ENCODE peak calls at places on chromosomes 13 and 19, in ten cellular contexts. One of them, this sample, is unnamed.

GRCh38 chr19:58399903-58400637 is 4.6 kb downstream of the RNF225 start:
- DNase-seq in left ventricle myocardium inferior: no peak
- DNase-seq in Calu3: no peak
- DNase-seq in stimulated activated CD8-positive, alpha-beta memory T cell treated with anti-CD3 and anti-CD28 coated beads, Interleukin-7, amount 100 ng/mL, for 1 hour: no peak
- DNase-seq in NCI-H187 treated with DMSO at 0.1 percent for 48 hours: no peak
- DNase-seq in nephron progenitor cell: no peak
- DNase-seq in NCI-H460: no peak
- DNase-seq in left ventricle myocardium superior: no peak
- DNase-seq in ovary: no peak
- DNase-seq in GM23248: peak
- DNase-seq in this sample: no peak

GRCh38 chr19:50496189-50497029 is 14.6 kb downstream of the JOSD2 start:
- DNase-seq in left ventricle myocardium inferior: peak
- DNase-seq in Calu3: peak
- DNase-seq in stimulated activated CD8-positive, alpha-beta memory T cell treated with anti-CD3 and anti-CD28 coated beads, Interleukin-7, amount 100 ng/mL, for 1 hour: no peak
- DNase-seq in NCI-H187 treated with DMSO at 0.1 percent for 48 hours: no peak
- DNase-seq in nephron progenitor cell: peak
- DNase-seq in NCI-H460: no peak
- DNase-seq in left ventricle myocardium superior: peak
- DNase-seq in ovary: no peak
- DNase-seq in GM23248: no peak
- DNase-seq in this sample: no peak

GRCh38 chr13:29883941-29884518 is 33.6 kb upstream of the UBL3 start:
- DNase-seq in left ventricle myocardium inferior: no peak
- DNase-seq in Calu3: no peak
- DNase-seq in stimulated activated CD8-positive, alpha-beta memory T cell treated with anti-CD3 and anti-CD28 coated beads, Interleukin-7, amount 100 ng/mL, for 1 hour: no peak
- DNase-seq in NCI-H187 treated with DMSO at 0.1 percent for 48 hours: no peak
- DNase-seq in nephron progenitor cell: no peak
- DNase-seq in NCI-H460: no peak
- DNase-seq in left ventricle myocardium superior: no peak
- DNase-seq in ovary: peak
- DNase-seq in GM23248: no peak
- DNase-seq in this sample: no peak

GRCh38 chr13:31477961-31478360 is 261.4 kb upstream of the RXFP2 start:
- DNase-seq in left ventricle myocardium inferior: no peak
- DNase-seq in Calu3: no peak
- DNase-seq in stimulated activated CD8-positive, alpha-beta memory T cell treated with anti-CD3 and anti-CD28 coated beads, Interleukin-7, amount 100 ng/mL, for 1 hour: no peak
- DNase-seq in NCI-H187 treated with DMSO at 0.1 percent for 48 hours: no peak
- DNase-seq in nephron progenitor cell: no peak
- DNase-seq in NCI-H460: no peak
- DNase-seq in left ventricle myocardium superior: no peak
- DNase-seq in ovary: no peak
- DNase-seq in GM23248: peak
- DNase-seq in this sample: no peak

GRCh38 chr19:13583114-13583513 is 76.8 kb upstream of the CACNA1A start:
- DNase-seq in left ventricle myocardium inferior: no peak
- DNase-seq in Calu3: no peak
- DNase-seq in stimulated activated CD8-positive, alpha-beta memory T cell treated with anti-CD3 and anti-CD28 coated beads, Interleukin-7, amount 100 ng/mL, for 1 hour: no peak
- DNase-seq in NCI-H187 treated with DMSO at 0.1 percent for 48 hours: no peak
- DNase-seq in nephron progenitor cell: no peak
- DNase-seq in NCI-H460: no peak
- DNase-seq in left ventricle myocardium superior: no peak
- DNase-seq in ovary: no peak
- DNase-seq in GM23248: no peak
- DNase-seq in this sample: peak

GRCh38 chr19:51372649-51373504 is at the start of gene NKG7:
- DNase-seq in left ventricle myocardium inferior: no peak
- DNase-seq in Calu3: no peak
- DNase-seq in stimulated activated CD8-positive, alpha-beta memory T cell treated with anti-CD3 and anti-CD28 coated beads, Interleukin-7, amount 100 ng/mL, for 1 hour: peak
- DNase-seq in NCI-H187 treated with DMSO at 0.1 percent for 48 hours: no peak
- DNase-seq in nephron progenitor cell: no peak
- DNase-seq in NCI-H460: no peak
- DNase-seq in left ventricle myocardium superior: no peak
- DNase-seq in ovary: no peak
- DNase-seq in GM23248: no peak
- DNase-seq in this sample: no peak

GRCh38 chr13:42762917-42763316 is 18.5 kb upstream of the FAM216B start:
- DNase-seq in left ventricle myocardium inferior: no peak
- DNase-seq in Calu3: no peak
- DNase-seq in stimulated activated CD8-positive, alpha-beta memory T cell treated with anti-CD3 and anti-CD28 coated beads, Interleukin-7, amount 100 ng/mL, for 1 hour: no peak
- DNase-seq in NCI-H187 treated with DMSO at 0.1 percent for 48 hours: no peak
- DNase-seq in nephron progenitor cell: no peak
- DNase-seq in NCI-H460: peak
- DNase-seq in left ventricle myocardium superior: no peak
- DNase-seq in ovary: no peak
- DNase-seq in GM23248: peak
- DNase-seq in this sample: peak

GRCh38 chr19:10654610-10655456 is 687 bp downstream of the ILF3 start:
- DNase-seq in left ventricle myocardium inferior: peak
- DNase-seq in Calu3: peak
- DNase-seq in stimulated activated CD8-positive, alpha-beta memory T cell treated with anti-CD3 and anti-CD28 coated beads, Interleukin-7, amount 100 ng/mL, for 1 hour: no peak
- DNase-seq in NCI-H187 treated with DMSO at 0.1 percent for 48 hours: no peak
- DNase-seq in nephron progenitor cell: peak
- DNase-seq in NCI-H460: peak
- DNase-seq in left ventricle myocardium superior: peak
- DNase-seq in ovary: peak
- DNase-seq in GM23248: peak
- DNase-seq in this sample: peak

GRCh38 chr19:54232552-54232934 is 9.7 kb upstream of the LILRB3 start:
- DNase-seq in left ventricle myocardium inferior: no peak
- DNase-seq in Calu3: no peak
- DNase-seq in stimulated activated CD8-positive, alpha-beta memory T cell treated with anti-CD3 and anti-CD28 coated beads, Interleukin-7, amount 100 ng/mL, for 1 hour: no peak
- DNase-seq in NCI-H187 treated with DMSO at 0.1 percent for 48 hours: no peak
- DNase-seq in nephron progenitor cell: no peak
- DNase-seq in NCI-H460: no peak
- DNase-seq in left ventricle myocardium superior: no peak
- DNase-seq in ovary: no peak
- DNase-seq in GM23248: no peak
- DNase-seq in this sample: no peak

GRCh38 chr13:79282976-79283375 is 123.1 kb downstream of the RBM26 start:
- DNase-seq in left ventricle myocardium inferior: no peak
- DNase-seq in Calu3: no peak
- DNase-seq in stimulated activated CD8-positive, alpha-beta memory T cell treated with anti-CD3 and anti-CD28 coated beads, Interleukin-7, amount 100 ng/mL, for 1 hour: no peak
- DNase-seq in NCI-H187 treated with DMSO at 0.1 percent for 48 hours: no peak
- DNase-seq in nephron progenitor cell: no peak
- DNase-seq in NCI-H460: no peak
- DNase-seq in left ventricle myocardium superior: no peak
- DNase-seq in ovary: no peak
- DNase-seq in GM23248: no peak
- DNase-seq in this sample: no peak

GRCh38 chr13:23288995-23289394 is 108.2 kb downstream of the SGCG start:
- DNase-seq in left ventricle myocardium inferior: no peak
- DNase-seq in Calu3: no peak
- DNase-seq in stimulated activated CD8-positive, alpha-beta memory T cell treated with anti-CD3 and anti-CD28 coated beads, Interleukin-7, amount 100 ng/mL, for 1 hour: no peak
- DNase-seq in NCI-H187 treated with DMSO at 0.1 percent for 48 hours: no peak
- DNase-seq in nephron progenitor cell: no peak
- DNase-seq in NCI-H460: no peak
- DNase-seq in left ventricle myocardium superior: peak
- DNase-seq in ovary: no peak
- DNase-seq in GM23248: peak
- DNase-seq in this sample: no peak

GRCh38 chr13:50720856-50721663 is 122.4 kb downstream of the DLEU7 start:
- DNase-seq in left ventricle myocardium inferior: no peak
- DNase-seq in Calu3: no peak
- DNase-seq in stimulated activated CD8-positive, alpha-beta memory T cell treated with anti-CD3 and anti-CD28 coated beads, Interleukin-7, amount 100 ng/mL, for 1 hour: no peak
- DNase-seq in NCI-H187 treated with DMSO at 0.1 percent for 48 hours: no peak
- DNase-seq in nephron progenitor cell: no peak
- DNase-seq in NCI-H460: no peak
- DNase-seq in left ventricle myocardium superior: no peak
- DNase-seq in ovary: no peak
- DNase-seq in GM23248: peak
- DNase-seq in this sample: peak

GRCh38 chr19:49347835-49348234 is 12.6 kb downstream of the CD37 start:
- DNase-seq in left ventricle myocardium inferior: no peak
- DNase-seq in Calu3: peak
- DNase-seq in stimulated activated CD8-positive, alpha-beta memory T cell treated with anti-CD3 and anti-CD28 coated beads, Interleukin-7, amount 100 ng/mL, for 1 hour: no peak
- DNase-seq in NCI-H187 treated with DMSO at 0.1 percent for 48 hours: no peak
- DNase-seq in nephron progenitor cell: no peak
- DNase-seq in NCI-H460: peak
- DNase-seq in left ventricle myocardium superior: no peak
- DNase-seq in ovary: no peak
- DNase-seq in GM23248: peak
- DNase-seq in this sample: no peak

GRCh38 chr19:17654993-17655392 is 33.2 kb downstream of the UNC13A start:
- DNase-seq in left ventricle myocardium inferior: no peak
- DNase-seq in Calu3: peak
- DNase-seq in stimulated activated CD8-positive, alpha-beta memory T cell treated with anti-CD3 and anti-CD28 coated beads, Interleukin-7, amount 100 ng/mL, for 1 hour: no peak
- DNase-seq in NCI-H187 treated with DMSO at 0.1 percent for 48 hours: no peak
- DNase-seq in nephron progenitor cell: no peak
- DNase-seq in NCI-H460: no peak
- DNase-seq in left ventricle myocardium superior: no peak
- DNase-seq in ovary: no peak
- DNase-seq in GM23248: no peak
- DNase-seq in this sample: no peak

GRCh38 chr19:45267296-45267695 is 16.2 kb downstream of the MARK4 start:
- DNase-seq in left ventricle myocardium inferior: no peak
- DNase-seq in Calu3: no peak
- DNase-seq in stimulated activated CD8-positive, alpha-beta memory T cell treated with anti-CD3 and anti-CD28 coated beads, Interleukin-7, amount 100 ng/mL, for 1 hour: no peak
- DNase-seq in NCI-H187 treated with DMSO at 0.1 percent for 48 hours: no peak
- DNase-seq in nephron progenitor cell: no peak
- DNase-seq in NCI-H460: no peak
- DNase-seq in left ventricle myocardium superior: no peak
- DNase-seq in ovary: no peak
- DNase-seq in GM23248: no peak
- DNase-seq in this sample: no peak

GRCh38 chr13:20264271-20265018 is 32.3 kb upstream of the GJB6 start:
- DNase-seq in left ventricle myocardium inferior: no peak
- DNase-seq in Calu3: no peak
- DNase-seq in stimulated activated CD8-positive, alpha-beta memory T cell treated with anti-CD3 and anti-CD28 coated beads, Interleukin-7, amount 100 ng/mL, for 1 hour: no peak
- DNase-seq in NCI-H187 treated with DMSO at 0.1 percent for 48 hours: no peak
- DNase-seq in nephron progenitor cell: no peak
- DNase-seq in NCI-H460: no peak
- DNase-seq in left ventricle myocardium superior: no peak
- DNase-seq in ovary: no peak
- DNase-seq in GM23248: no peak
- DNase-seq in this sample: no peak

GRCh38 chr13:97715763-97716162 is 237.7 kb upstream of the IPO5 start:
- DNase-seq in left ventricle myocardium inferior: no peak
- DNase-seq in Calu3: no peak
- DNase-seq in stimulated activated CD8-positive, alpha-beta memory T cell treated with anti-CD3 and anti-CD28 coated beads, Interleukin-7, amount 100 ng/mL, for 1 hour: no peak
- DNase-seq in NCI-H187 treated with DMSO at 0.1 percent for 48 hours: no peak
- DNase-seq in nephron progenitor cell: no peak
- DNase-seq in NCI-H460: no peak
- DNase-seq in left ventricle myocardium superior: no peak
- DNase-seq in ovary: no peak
- DNase-seq in GM23248: no peak
- DNase-seq in this sample: no peak

GRCh38 chr13:45953082-45953481 is 99.5 kb downstream of the ZC3H13 start:
- DNase-seq in left ventricle myocardium inferior: no peak
- DNase-seq in Calu3: no peak
- DNase-seq in stimulated activated CD8-positive, alpha-beta memory T cell treated with anti-CD3 and anti-CD28 coated beads, Interleukin-7, amount 100 ng/mL, for 1 hour: no peak
- DNase-seq in NCI-H187 treated with DMSO at 0.1 percent for 48 hours: no peak
- DNase-seq in nephron progenitor cell: no peak
- DNase-seq in NCI-H460: no peak
- DNase-seq in left ventricle myocardium superior: no peak
- DNase-seq in ovary: no peak
- DNase-seq in GM23248: no peak
- DNase-seq in this sample: no peak

GRCh38 chr19:30671622-30672051 is 299.5 kb downstream of the ZNF536 start:
- DNase-seq in left ventricle myocardium inferior: peak
- DNase-seq in Calu3: no peak
- DNase-seq in stimulated activated CD8-positive, alpha-beta memory T cell treated with anti-CD3 and anti-CD28 coated beads, Interleukin-7, amount 100 ng/mL, for 1 hour: no peak
- DNase-seq in NCI-H187 treated with DMSO at 0.1 percent for 48 hours: no peak
- DNase-seq in nephron progenitor cell: no peak
- DNase-seq in NCI-H460: no peak
- DNase-seq in left ventricle myocardium superior: peak
- DNase-seq in ovary: no peak
- DNase-seq in GM23248: no peak
- DNase-seq in this sample: no peak

GRCh38 chr13:110323986-110324749 is 17.1 kb downstream of the COL4A2 start:
- DNase-seq in left ventricle myocardium inferior: no peak
- DNase-seq in Calu3: no peak
- DNase-seq in stimulated activated CD8-positive, alpha-beta memory T cell treated with anti-CD3 and anti-CD28 coated beads, Interleukin-7, amount 100 ng/mL, for 1 hour: no peak
- DNase-seq in NCI-H187 treated with DMSO at 0.1 percent for 48 hours: no peak
- DNase-seq in nephron progenitor cell: no peak
- DNase-seq in NCI-H460: no peak
- DNase-seq in left ventricle myocardium superior: no peak
- DNase-seq in ovary: no peak
- DNase-seq in GM23248: no peak
- DNase-seq in this sample: no peak

GRCh38 chr13:69857188-69857821 is 250.3 kb upstream of the ATXN8OS start:
- DNase-seq in left ventricle myocardium inferior: no peak
- DNase-seq in Calu3: no peak
- DNase-seq in stimulated activated CD8-positive, alpha-beta memory T cell treated with anti-CD3 and anti-CD28 coated beads, Interleukin-7, amount 100 ng/mL, for 1 hour: no peak
- DNase-seq in NCI-H187 treated with DMSO at 0.1 percent for 48 hours: peak
- DNase-seq in nephron progenitor cell: peak
- DNase-seq in NCI-H460: peak
- DNase-seq in left ventricle myocardium superior: no peak
- DNase-seq in ovary: no peak
- DNase-seq in GM23248: peak
- DNase-seq in this sample: peak

GRCh38 chr19:35908977-35909683 is 1.0 kb upstream of the TYROBP start:
- DNase-seq in left ventricle myocardium inferior: peak
- DNase-seq in Calu3: no peak
- DNase-seq in stimulated activated CD8-positive, alpha-beta memory T cell treated with anti-CD3 and anti-CD28 coated beads, Interleukin-7, amount 100 ng/mL, for 1 hour: no peak
- DNase-seq in NCI-H187 treated with DMSO at 0.1 percent for 48 hours: no peak
- DNase-seq in nephron progenitor cell: no peak
- DNase-seq in NCI-H460: no peak
- DNase-seq in left ventricle myocardium superior: peak
- DNase-seq in ovary: no peak
- DNase-seq in GM23248: no peak
- DNase-seq in this sample: no peak

GRCh38 chr19:37413243-37414084 is 42.6 kb downstream of the ZNF527 start:
- DNase-seq in left ventricle myocardium inferior: no peak
- DNase-seq in Calu3: no peak
- DNase-seq in stimulated activated CD8-positive, alpha-beta memory T cell treated with anti-CD3 and anti-CD28 coated beads, Interleukin-7, amount 100 ng/mL, for 1 hour: no peak
- DNase-seq in NCI-H187 treated with DMSO at 0.1 percent for 48 hours: no peak
- DNase-seq in nephron progenitor cell: no peak
- DNase-seq in NCI-H460: no peak
- DNase-seq in left ventricle myocardium superior: no peak
- DNase-seq in ovary: no peak
- DNase-seq in GM23248: no peak
- DNase-seq in this sample: no peak